ENCODE peak calls at places on chromosome 16, in eight cellular contexts. E is astrocyte, X is right lobe of liver, C is GM23248, M is AG04450, H is lung, F is body of pancreas, Q is PC-3. L is an unnamed sample. For H3K9me3, the result is how much of the 10 kb centered on the place peaks cover.

GRCh38 chr16:89257281-89257731 is 39.8 kb downstream of the ZNF778 start:
- DNase-seq in E (no peak), X (peak), C (peak), M (no peak), H (no peak), F (no peak), Q (peak), L (no peak)

GRCh38 chr16:8047711-8048110 is 542.6 kb downstream of the TMEM114 start:
- DNase-seq in E (no peak), X (no peak), C (no peak), M (no peak), H (no peak), F (no peak), Q (no peak), L (no peak)

GRCh38 chr16:23244122-23244521 is 58.0 kb upstream of the SCNN1B start:
- DNase-seq in E (no peak), X (no peak), C (no peak), M (no peak), H (no peak), F (no peak), Q (no peak), L (no peak)

GRCh38 chr16:30896890-30897730 is 696 bp downstream of the CTF1 start:
- DNase-seq in E (peak), X (peak), C (peak), M (peak), H (peak), F (peak), Q (peak), L (peak)

GRCh38 chr16:56263711-56264608 is 72.7 kb downstream of the GNAO1 start:
- DNase-seq in E (no peak), X (peak), C (no peak), M (no peak), H (no peak), F (no peak), Q (no peak), L (peak)

GRCh38 chr16:77868478-77868877 is 80.1 kb downstream of the VAT1L start:
- DNase-seq in E (no peak), X (no peak), C (no peak), M (no peak), H (no peak), F (no peak), Q (no peak), L (no peak)

GRCh38 chr16:24645739-24646645 is 83.5 kb upstream of the TNRC6A start:
- DNase-seq in E (peak), X (no peak), C (peak), M (peak), H (peak), F (no peak), Q (peak), L (no peak)

GRCh38 chr16:66028505-66029216 is 337.8 kb upstream of the CDH5 start:
- DNase-seq in E (peak), X (no peak), C (peak), M (peak), H (no peak), F (no peak), Q (peak), L (no peak)

GRCh38 chr16:10421596-10421995 is 35.7 kb downstream of the ATF7IP2 start:
- DNase-seq in E (no peak), X (no peak), C (no peak), M (no peak), H (no peak), F (no peak), Q (no peak), L (no peak)

GRCh38 chr16:4915226-4915761 is 21.7 kb downstream of the PPL start:
- DNase-seq in E (peak), X (no peak), C (peak), M (peak), H (no peak), F (no peak), Q (peak), L (no peak)

GRCh38 chr16:68265078-68265925 is 976 bp downstream of the SLC7A6 start:
- DNase-seq in E (peak), X (no peak), C (peak), M (no peak), H (peak), F (peak), Q (peak), L (peak)

GRCh38 chr16:68590201-68590994 is 51.3 kb downstream of the ZFP90 start:
- DNase-seq in E (peak), X (peak), C (peak), M (no peak), H (peak), F (peak), Q (peak), L (peak)

DNA sequence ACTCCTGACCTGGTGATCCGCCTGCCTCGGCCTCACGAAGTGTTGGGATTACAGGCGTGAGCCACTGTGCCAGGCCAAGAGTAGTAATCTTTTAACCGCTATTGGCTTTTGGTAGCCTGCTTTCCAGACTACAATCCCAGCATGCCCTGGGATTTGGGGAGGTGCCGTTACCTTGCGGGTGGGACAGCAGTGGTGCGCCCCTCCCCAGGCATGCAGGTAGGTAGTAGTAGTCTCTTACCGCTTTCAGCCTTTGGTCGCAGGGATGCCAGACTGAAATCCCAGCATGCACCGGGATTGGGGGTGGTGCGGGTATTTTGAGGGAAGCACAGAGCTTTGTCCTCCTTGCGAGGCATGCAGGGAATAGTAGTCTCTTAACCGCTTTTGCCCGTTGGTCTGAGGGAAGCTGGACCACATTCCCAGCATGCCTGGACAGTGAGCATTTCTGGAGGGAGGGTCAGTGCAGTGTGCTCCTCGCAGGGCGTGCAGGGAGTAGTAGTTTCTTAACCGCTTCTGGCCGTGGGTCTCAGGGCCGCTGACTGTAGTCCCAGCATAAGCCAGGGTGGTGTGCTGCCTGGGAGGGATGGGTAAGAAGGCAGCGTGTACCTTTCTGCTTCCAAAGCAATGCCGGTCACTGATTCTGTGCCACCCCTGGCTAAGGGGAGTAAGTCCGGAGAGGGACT is 1686.8 kb downstream of the TP53TG3F start:
- DNase-seq in E (no peak), X (no peak), C (no peak), M (no peak), H (no peak), F (no peak), Q (no peak), L (no peak)
- H3K9me3 ChIP-seq in E (under half), X (under half), C (under half), M (half or more), H (under half), F (under half), Q (under half), L (under half)

GRCh38 chr16:15976929-15977637 is 27.7 kb downstream of the ABCC1 start:
- DNase-seq in E (no peak), X (no peak), C (peak), M (no peak), H (no peak), F (no peak), Q (no peak), L (no peak)
- H3K9me3 ChIP-seq in E (under half), X (under half), C (under half), M (under half), H (under half), F (under half), Q (under half), L (under half)

DNA sequence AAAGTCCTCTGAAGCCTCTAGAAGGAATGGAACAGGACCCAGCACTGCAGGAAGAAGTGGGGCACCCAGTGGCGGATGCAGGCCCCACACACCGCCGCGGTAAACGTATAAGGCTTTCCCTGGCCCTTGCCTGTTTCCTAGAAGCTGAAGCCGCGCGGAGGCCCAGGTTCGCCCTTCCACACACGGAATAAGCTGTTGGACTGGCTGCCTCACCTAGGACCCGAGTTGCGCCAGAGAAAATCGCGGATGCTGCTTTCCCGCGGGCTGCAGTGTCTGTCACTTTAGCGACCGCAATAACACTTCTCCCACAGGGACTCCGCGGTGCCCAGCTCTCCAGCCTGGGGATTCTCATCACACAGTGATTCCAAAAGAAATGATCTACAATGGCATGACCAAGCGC is 1736.9 kb downstream of the TP53TG3F start:
- DNase-seq in E (no peak), X (no peak), C (no peak), M (no peak), H (no peak), F (no peak), Q (no peak), L (no peak)
- H3K9me3 ChIP-seq in E (under half), X (under half), C (under half), M (half or more), H (under half), F (under half), Q (under half), L (under half)

GRCh38 chr16:35691057-35691456 is 2231.6 kb downstream of the TP53TG3F start:
- DNase-seq in E (no peak), X (no peak), C (no peak), M (no peak), H (no peak), F (no peak), Q (no peak), L (no peak)
- H3K9me3 ChIP-seq in E (under half), X (under half), C (under half), M (half or more), H (under half), F (under half), Q (under half), L (under half)

GRCh38 chr16:13696017-13696416 is 223.9 kb upstream of the ERCC4 start:
- DNase-seq in E (no peak), X (no peak), C (no peak), M (no peak), H (no peak), F (no peak), Q (no peak), L (no peak)
- H3K9me3 ChIP-seq in E (under half), X (under half), C (under half), M (under half), H (under half), F (under half), Q (under half), L (under half)

GRCh38 chr16:87552072-87552718 is 50.1 kb upstream of the JPH3 start:
- DNase-seq in E (no peak), X (no peak), C (no peak), M (no peak), H (no peak), F (no peak), Q (no peak), L (no peak)

GRCh38 chr16:87549627-87550509 is 52.4 kb upstream of the JPH3 start:
- DNase-seq in E (no peak), X (no peak), C (no peak), M (no peak), H (no peak), F (no peak), Q (no peak), L (no peak)

GRCh38 chr16:87551487-87551886 is 50.8 kb upstream of the JPH3 start:
- DNase-seq in E (no peak), X (no peak), C (no peak), M (no peak), H (no peak), F (no peak), Q (no peak), L (no peak)

GRCh38 chr16:87552772-87553171 is 49.5 kb upstream of the JPH3 start:
- DNase-seq in E (peak), X (no peak), C (peak), M (no peak), H (no peak), F (no peak), Q (peak), L (no peak)

GRCh38 chr16:87550510-87550961 is 51.8 kb upstream of the JPH3 start:
- DNase-seq in E (no peak), X (peak), C (peak), M (no peak), H (no peak), F (peak), Q (peak), L (no peak)
- H3K9me3 ChIP-seq in E (under half), X (under half), C (under half), M (under half), H (under half), F (under half), Q (under half), L (under half)

GRCh38 chr16:59392911-59393310 is 658.8 kb upstream of the GOT2 start:
- DNase-seq in E (peak), X (no peak), C (no peak), M (no peak), H (no peak), F (no peak), Q (no peak), L (no peak)

GRCh38 chr16:59394526-59394925 is 660.4 kb upstream of the GOT2 start:
- DNase-seq in E (no peak), X (no peak), C (no peak), M (no peak), H (no peak), F (no peak), Q (no peak), L (no peak)

GRCh38 chr16:59400830-59401229 is 666.7 kb upstream of the GOT2 start:
- DNase-seq in E (peak), X (no peak), C (peak), M (no peak), H (no peak), F (no peak), Q (no peak), L (no peak)

DNA sequence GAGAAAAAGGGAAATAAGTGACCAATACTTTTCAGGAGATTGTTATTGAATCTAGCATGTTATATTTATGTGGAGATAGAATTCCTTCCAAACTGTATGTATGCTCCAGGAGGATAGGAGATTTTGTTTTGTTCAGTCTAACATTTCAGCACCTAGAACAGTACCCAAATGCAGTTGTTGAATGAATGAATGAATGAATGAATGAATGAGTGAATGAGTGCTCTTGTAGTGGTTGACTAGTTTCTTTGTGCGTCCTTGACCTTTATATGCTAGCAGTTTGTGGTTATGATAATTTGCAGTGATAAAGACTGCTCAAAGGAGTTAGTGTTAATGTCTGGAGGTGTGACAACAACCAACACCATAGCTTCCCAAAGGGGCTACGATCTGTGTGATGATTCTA is 663.5 kb upstream of the GOT2 start:
- DNase-seq in E (no peak), X (no peak), C (no peak), M (no peak), H (no peak), F (no peak), Q (no peak), L (no peak)
- H3K9me3 ChIP-seq in E (under half), X (under half), C (under half), M (under half), H (under half), F (under half), Q (under half), L (under half)

GRCh38 chr16:86077243-86077940 is 178.4 kb downstream of the IRF8 start:
- DNase-seq in E (no peak), X (peak), C (no peak), M (no peak), H (no peak), F (no peak), Q (no peak), L (no peak)
- H3K9me3 ChIP-seq in E (under half), X (under half), C (under half), M (under half), H (under half), F (under half), Q (under half), L (under half)